ENCODE peak calls at places on chromosomes 1 and 21, in seven cellular contexts. K is PC-3, W is heart right ventricle, T is body of pancreas, P is RWPE1, Q is A673, E is cardiac muscle cell. H is an unnamed sample.

GRCh38 chr1:205925730-205926129 is 17.5 kb downstream of the SLC26A9 start:
- DNase-seq in T (no peak), Q (peak; percentile 70), W (no peak), K (peak; percentile 77), P (peak; percentile 82), E (no peak), H (no peak)

GRCh38 chr1:201602413-201603265 is 63.7 kb downstream of the NAV1 start:
- DNase-seq in T (no peak), E (no peak), K (peak; percentile 59), P (peak; percentile 53), Q (peak; percentile 71), W (no peak), H (no peak)

GRCh38 chr1:147612366-147612765 is 58.0 kb downstream of the ACP6 start:
- DNase-seq in W (no peak), T (no peak), P (no peak), K (peak; percentile 92), E (no peak), Q (no peak), H (no peak)

GRCh38 chr1:154819628-154820590 is 50.2 kb downstream of the KCNN3 start:
- DNase-seq in K (peak; percentile 48), T (no peak), W (no peak), Q (no peak), E (peak; percentile 44), P (peak; percentile 34), H (no peak)

GRCh38 chr21:43712268-43712942 is 6.5 kb upstream of the PDXK start:
- DNase-seq in P (peak; percentile 88), Q (no peak), K (peak; percentile 98), T (peak; percentile 56), E (no peak), W (no peak), H (no peak)

GRCh38 chr1:113784104-113784779 is 25.0 kb upstream of the PHTF1 start:
- DNase-seq in P (no peak), T (no peak), E (no peak), W (no peak), Q (no peak), K (no peak), H (no peak)

GRCh38 chr1:53450225-53450624 is 9.0 kb upstream of the DMRTB1 start:
- DNase-seq in Q (no peak), T (no peak), W (no peak), P (no peak), E (no peak), K (no peak), H (no peak)

GRCh38 chr1:16721871-16722641 is 18.3 kb upstream of the RNU1-4 start:
- DNase-seq in P (no peak), Q (no peak), K (peak; percentile 0), W (no peak), T (peak; percentile 7), E (no peak), H (peak; percentile 58)

GRCh38 chr1:204834752-204835151 is 35.9 kb upstream of the NFASC start:
- DNase-seq in T (no peak), E (no peak), K (no peak), P (no peak), W (no peak), Q (no peak), H (no peak)

GRCh38 chr1:80925130-80925780 is 875.5 kb upstream of the ADGRL2 start:
- DNase-seq in E (no peak), W (no peak), T (no peak), K (no peak), P (no peak), Q (no peak), H (no peak)

GRCh38 chr1:66764994-66765578 is 12.8 kb downstream of the DYNLT5 start:
- DNase-seq in T (peak; percentile 48), K (peak; percentile 65), E (peak; percentile 53), Q (peak; percentile 65), P (peak; percentile 36), W (no peak), H (no peak)

GRCh38 chr1:3170566-3171453 is 101.8 kb downstream of the PRDM16 start:
- DNase-seq in P (no peak), W (peak; percentile 87), K (no peak), Q (no peak), E (peak; percentile 88), T (peak; percentile 89), H (peak; percentile 93)

GRCh38 chr1:164830628-164831027 is 271.6 kb downstream of the PBX1 start:
- DNase-seq in Q (no peak), K (no peak), P (no peak), E (no peak), T (no peak), W (no peak), H (no peak)

GRCh38 chr21:41810597-41810932 is 43.7 kb upstream of the RIPK4 start:
- DNase-seq in T (no peak), Q (no peak), P (no peak), K (no peak), E (no peak), W (no peak), H (no peak)

GRCh38 chr1:243267346-243268283 is 11.8 kb downstream of the SDCCAG8 start:
- DNase-seq in E (no peak), T (no peak), K (peak; percentile 51), Q (no peak), W (no peak), P (no peak), H (no peak)

GRCh38 chr1:243268284-243268653 is 12.4 kb downstream of the SDCCAG8 start:
- DNase-seq in W (no peak), T (no peak), Q (no peak), P (peak; percentile 77), E (no peak), K (peak; percentile 99), H (no peak)

GRCh38 chr1:243269461-243269801 is 13.6 kb downstream of the SDCCAG8 start:
- DNase-seq in P (no peak), K (no peak), T (no peak), W (no peak), Q (no peak), E (no peak), H (no peak)

GRCh38 chr1:243270097-243270864 is 14.4 kb downstream of the SDCCAG8 start:
- DNase-seq in K (no peak), T (no peak), W (no peak), Q (no peak), P (no peak), E (no peak), H (no peak)

GRCh38 chr1:243268751-243269460 is 13.1 kb downstream of the SDCCAG8 start:
- DNase-seq in E (peak; percentile 14), Q (no peak), W (no peak), P (no peak), K (peak; percentile 66), T (no peak), H (no peak)
- TF ChIP-seq CTCF in E (no peak), Q (no peak), W (no peak), P (no peak), K (no peak), T (no peak), H (no peak)

DNA sequence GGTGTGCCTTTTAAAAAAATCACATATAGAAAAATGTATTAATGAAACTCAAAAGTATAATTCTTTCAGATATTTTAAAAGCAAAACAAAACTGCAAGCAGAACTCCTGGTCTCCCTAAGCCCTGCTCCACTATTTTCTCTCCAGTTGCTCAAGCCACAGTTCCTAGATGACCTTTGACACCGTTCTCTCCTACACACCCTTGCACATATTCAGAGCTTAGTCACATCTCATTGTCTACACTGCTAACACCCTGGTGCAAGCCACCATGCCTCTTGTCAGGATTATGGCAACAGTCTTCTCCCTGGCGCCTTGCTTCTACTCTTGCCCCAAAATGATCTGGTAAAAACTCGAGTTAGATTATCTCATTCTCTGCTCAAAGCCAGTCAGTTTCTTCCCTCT is 50.2 kb upstream of the ROR1 start:
- DNase-seq in P (no peak), T (no peak), W (no peak), Q (no peak), E (no peak), K (peak; percentile 47), H (no peak)
- H3K27ac ChIP-seq in P (no peak overlapping the region), T (no peak overlapping the region), W (no peak overlapping the region), Q (no peak overlapping the region), E (no peak overlapping the region), K (peak overlapping the region; percentile 25), H (no peak overlapping the region)

DNA sequence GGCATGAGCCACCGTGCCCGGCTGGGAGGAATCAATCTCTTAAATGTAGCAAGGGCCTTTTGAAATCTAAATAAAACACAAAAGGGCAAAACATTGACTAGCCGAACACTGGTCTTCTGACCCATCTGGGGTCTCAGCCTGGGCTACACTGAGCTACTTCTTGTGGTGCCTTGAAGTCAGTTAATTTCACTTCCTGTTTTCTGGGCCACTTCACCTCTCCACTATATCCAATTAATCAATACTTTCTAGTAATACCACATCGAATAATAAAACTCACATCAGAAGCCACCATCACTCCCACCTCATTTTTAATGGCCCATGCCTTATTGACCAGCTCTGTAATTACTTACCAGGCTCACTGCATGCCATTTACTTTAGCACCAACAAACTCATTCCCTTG is 138.0 kb upstream of the SAMSN1 start:
- DNase-seq in E (no peak), K (no peak), T (no peak), P (no peak), W (no peak), Q (no peak), H (no peak)
- TF ChIP-seq CTCF in E (no peak), K (no peak), T (no peak), P (no peak), W (no peak), Q (no peak), H (no peak)

GRCh38 chr1:59357645-59358044 is 60.8 kb downstream of the FGGY start:
- DNase-seq in P (no peak), K (no peak), W (no peak), Q (no peak), E (peak; percentile 23), T (no peak), H (no peak)

GRCh38 chr1:59350521-59350920 is 53.6 kb downstream of the FGGY start:
- DNase-seq in W (no peak), E (no peak), T (no peak), P (no peak), Q (no peak), K (no peak), H (no peak)

GRCh38 chr1:59355361-59355760 is 58.5 kb downstream of the FGGY start:
- DNase-seq in Q (no peak), T (no peak), P (no peak), E (no peak), W (no peak), K (no peak), H (no peak)

GRCh38 chr1:59353453-59353852 is 56.6 kb downstream of the FGGY start:
- DNase-seq in P (no peak), E (no peak), K (no peak), T (no peak), W (no peak), Q (no peak), H (no peak)

GRCh38 chr1:59354754-59355337 is 58.0 kb downstream of the FGGY start:
- DNase-seq in W (no peak), K (no peak), E (no peak), Q (no peak), P (no peak), T (no peak), H (no peak)
- H3K27ac ChIP-seq in W (peak overlapping the region; percentile 49), K (no peak overlapping the region), E (no peak overlapping the region), Q (no peak overlapping the region), P (no peak overlapping the region), T (no peak overlapping the region), H (peak overlapping the region; percentile 15)

DNA sequence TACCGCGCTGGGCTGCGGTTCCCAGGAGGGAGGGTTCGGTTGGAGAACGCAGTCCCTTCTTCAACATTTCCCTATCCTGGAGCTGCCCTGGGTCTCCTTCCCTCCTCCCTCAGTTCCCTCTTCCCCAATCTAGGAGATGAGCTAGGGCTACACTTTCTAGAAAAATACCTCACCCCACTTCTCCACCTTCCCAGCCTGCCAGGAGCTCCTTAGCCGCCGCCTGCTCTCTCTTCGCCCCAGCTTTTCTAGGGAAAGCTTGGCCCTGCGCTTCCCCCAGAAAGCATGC is 484 bp upstream of the ADAMTS1 start:
- DNase-seq in W (no peak), P (peak; percentile 15), Q (no peak), K (no peak), T (no peak), E (no peak), H (no peak)
- TF ChIP-seq CTCF in W (no peak), P (no peak), Q (no peak), K (no peak), T (no peak), E (no peak), H (no peak)

H was measured in coronary artery.